ENCODE peak calls at places on chromosomes 2 and 18, in five cellular contexts. L is astrocyte, S is heart right ventricle, T is MM.1S, U is left ventricle myocardium inferior. P is an unnamed sample.

GRCh38 chr2:74915743-74916142 is 42.7 kb upstream of the POLE4 start:
- DNase-seq in S (no peak), L (peak; percentile 55), U (no peak), T (no peak), P (no peak)

GRCh38 chr2:203395858-203396257 is 67.7 kb downstream of the ABI2 start:
- DNase-seq in T (no peak), U (no peak), L (no peak), S (no peak), P (no peak)

GRCh38 chr2:129673234-129673633 is 306.2 kb upstream of the RAB6C start:
- DNase-seq in U (no peak), T (no peak), S (no peak), L (no peak), P (no peak)

GRCh38 chr2:64202206-64202864 is 58.1 kb upstream of the PELI1 start:
- DNase-seq in S (no peak), L (no peak), T (no peak), U (no peak), P (no peak)

GRCh38 chr2:222613715-222614331 is 42.1 kb downstream of the FARSB start:
- DNase-seq in S (no peak), U (no peak), T (peak; percentile 51), L (peak; percentile 33), P (peak; percentile 17)

GRCh38 chr2:43018179-43019024 is 208.0 kb downstream of the ZFP36L2 start:
- DNase-seq in L (peak; percentile 41), S (peak; percentile 66), U (peak; percentile 87), T (no peak), P (no peak)

GRCh38 chr2:97355887-97356286 is 233.8 kb downstream of the ANKRD36B start:
- DNase-seq in U (no peak), T (no peak), L (no peak), S (no peak), P (no peak)

GRCh38 chr2:19687260-19687659 is 214.5 kb downstream of the TTC32 start:
- DNase-seq in T (no peak), S (no peak), U (no peak), L (no peak), P (no peak)

GRCh38 chr2:200104015-200104414 is 148.6 kb downstream of the MAIP1 start:
- DNase-seq in S (no peak), T (no peak), U (no peak), L (peak; percentile 85), P (no peak)

GRCh38 chr2:233999182-233999581 is 51.3 kb upstream of the SPP2 start:
- DNase-seq in T (no peak), S (no peak), L (no peak), U (no peak), P (no peak)

GRCh38 chr2:61371027-61371426 is 99.9 kb downstream of the USP34 start:
- DNase-seq in L (no peak), U (no peak), S (no peak), T (no peak), P (no peak)

GRCh38 chr18:46067431-46068007 is 4.5 kb downstream of the PSTPIP2 start:
- DNase-seq in T (peak; percentile 79), L (no peak), S (no peak), U (no peak), P (no peak)

GRCh38 chr2:234863043-234863934 is 88.5 kb upstream of the SH3BP4 start:
- DNase-seq in L (peak; percentile 84), U (peak; percentile 25), T (no peak), S (peak; percentile 61), P (no peak)

GRCh38 chr2:43343573-43344304 is 117.3 kb upstream of the ZFP36L2 start:
- DNase-seq in T (no peak), S (peak; percentile 91), U (peak; percentile 71), L (peak; percentile 94), P (no peak)

GRCh38 chr2:137237055-137237454 is 471.7 kb downstream of the THSD7B start:
- DNase-seq in S (no peak), L (peak; percentile 66), T (no peak), U (no peak), P (no peak)

GRCh38 chr2:67389286-67389685 is 7.8 kb upstream of the ETAA1 start:
- DNase-seq in U (no peak), L (peak; percentile 74), T (no peak), S (no peak), P (no peak)

GRCh38 chr2:150120271-150120950 is 367.1 kb downstream of the RND3 start:
- DNase-seq in S (no peak), U (no peak), T (no peak), L (no peak), P (no peak)

GRCh38 chr2:216770050-216770449 is 74.7 kb upstream of the IGFBP5 start:
- DNase-seq in U (no peak), T (no peak), L (no peak), S (no peak), P (no peak)

GRCh38 chr2:12175323-12175722 is 428.9 kb downstream of the LPIN1 start:
- DNase-seq in S (no peak), U (no peak), L (no peak), T (no peak), P (no peak)

GRCh38 chr2:2574401-2575184 is 243.5 kb upstream of the MYT1L start:
- DNase-seq in S (no peak), L (no peak), T (no peak), U (no peak), P (no peak)

GRCh38 chr2:51511002-51511401 is 479.1 kb upstream of the NRXN1 start:
- DNase-seq in U (no peak), T (peak; percentile 97), S (no peak), L (no peak), P (no peak)

GRCh38 chr18:56358608-56359007 is 279.8 kb downstream of the TXNL1 start:
- DNase-seq in L (no peak), T (no peak), U (no peak), S (no peak), P (no peak)

GRCh38 chr2:157459486-157459885 is 15.6 kb upstream of the CYTIP start:
- DNase-seq in U (no peak), S (no peak), L (no peak), T (no peak), P (no peak)

GRCh38 chr2:112614201-112614840 is 29.9 kb downstream of the CHCHD5 start:
- DNase-seq in S (no peak), T (no peak), L (no peak), U (no peak), P (no peak)

GRCh38 chr2:85999131-85999831 is 106.4 kb downstream of the POLR1A start:
- DNase-seq in S (no peak), L (no peak), U (no peak), T (peak; percentile 88), P (peak; percentile 29)

GRCh38 chr2:188416367-188416766 is 124.7 kb downstream of the GULP1 start:
- DNase-seq in U (no peak), T (no peak), L (no peak), S (no peak), P (no peak)
- H3K27ac ChIP-seq in U (no peak overlapping the region), T (no peak overlapping the region), L (no peak overlapping the region), S (no peak overlapping the region), P (no peak overlapping the region)

DNA sequence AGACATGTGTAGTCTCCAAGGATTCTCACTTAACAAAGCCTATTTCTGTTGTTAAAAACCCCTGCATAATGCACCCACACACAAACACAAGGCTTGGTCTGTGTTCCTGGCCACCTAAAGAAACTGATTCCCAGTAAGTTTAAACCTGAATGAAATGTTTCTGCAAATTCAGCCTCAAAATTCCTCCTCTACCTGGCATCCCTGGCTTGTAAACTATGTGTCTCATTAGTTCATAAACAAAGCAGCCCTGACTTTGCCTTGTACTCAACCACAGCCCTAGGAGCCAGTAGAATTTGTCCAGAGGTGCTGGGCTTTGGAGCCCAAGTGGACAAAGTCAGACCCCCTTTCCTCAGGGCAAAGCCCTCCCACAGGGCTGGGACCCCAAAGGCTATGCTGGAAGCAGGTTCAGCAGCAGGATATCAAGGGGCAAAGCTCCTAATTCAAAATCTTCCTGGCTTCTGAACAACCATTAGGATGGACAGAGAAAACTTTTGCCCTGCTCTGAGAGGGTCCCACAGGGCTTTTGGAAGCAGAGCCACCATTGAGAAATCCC is 2.6 kb upstream of the HOXD13 start:
- DNase-seq in U (no peak), L (no peak), S (no peak), T (no peak), P (no peak)
- H3K27me3 ChIP-seq in U (peaks cover 100% of the 10 kb centered on the region), L (peaks cover 94% of the 10 kb centered on the region), S (peaks cover 98% of the 10 kb centered on the region), T (peaks cover 9% of the 10 kb centered on the region), P (peaks cover 89% of the 10 kb centered on the region)

GRCh38 chr2:144458536-144458935 is 61.4 kb downstream of the ZEB2 start:
- DNase-seq in L (no peak), S (no peak), T (no peak), U (no peak), P (no peak)
- H3K4me1 ChIP-seq in L (peaks cover 27% of the 10 kb centered on the region), S (peaks cover 100% of the 10 kb centered on the region), T (no peaks in the 10 kb centered on the region), U (peaks cover 100% of the 10 kb centered on the region), P (peaks cover 20% of the 10 kb centered on the region)

DNA sequence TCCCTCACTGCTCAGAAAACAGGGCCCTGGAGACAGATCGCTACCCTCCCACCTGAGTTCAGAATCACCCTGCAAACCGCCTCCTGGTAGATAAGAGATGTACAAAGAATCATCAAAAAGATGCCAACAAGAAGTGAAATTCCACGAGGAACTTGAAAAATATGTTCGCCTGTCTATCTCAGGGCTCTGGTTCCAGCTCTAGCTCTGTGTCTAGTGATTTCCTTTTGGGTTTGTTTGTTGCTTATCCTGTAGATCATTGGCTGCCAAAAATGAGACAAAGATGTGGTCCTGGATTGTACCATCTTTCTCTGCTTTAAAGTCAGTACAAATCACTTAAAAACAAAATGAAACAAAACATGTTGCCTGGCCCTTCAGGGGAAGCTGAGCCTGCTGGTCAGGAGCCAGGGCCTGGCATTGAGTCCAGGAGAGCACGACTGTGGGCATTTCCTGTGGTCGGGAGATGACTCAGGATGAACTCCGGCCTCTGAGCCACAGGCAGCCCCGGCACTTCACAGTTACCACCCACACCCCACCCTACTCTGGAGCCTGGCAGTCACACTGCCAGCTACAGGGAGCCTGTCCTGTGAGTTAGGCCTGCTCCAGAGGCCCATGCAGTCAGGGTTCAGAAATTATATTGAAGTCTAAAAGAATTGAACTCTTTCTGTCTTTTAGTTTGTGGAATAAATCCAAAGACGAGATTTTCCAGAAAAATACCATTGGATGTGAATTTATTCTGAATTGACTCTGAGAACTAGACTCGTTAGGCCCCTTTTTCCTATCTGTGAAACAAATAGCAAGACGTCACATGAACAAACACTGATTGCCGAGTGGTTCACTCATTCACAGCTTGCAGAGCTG is 8.0 kb upstream of the ITGB6 start:
- DNase-seq in U (peak; percentile 42), T (no peak), S (peak; percentile 41), L (peak; percentile 91), P (no peak)
- H3K27ac ChIP-seq in U (peak overlapping the region; percentile 51), T (no peak overlapping the region), S (peak overlapping the region; percentile 50), L (peak overlapping the region; percentile 90), P (no peak overlapping the region)

GRCh38 chr2:230954738-230955137 is 29.7 kb upstream of the GPR55 start:
- DNase-seq in T (no peak), L (no peak), S (no peak), U (no peak), P (no peak)
- H3K27me3 ChIP-seq in T (no peaks in the 10 kb centered on the region), L (peaks cover 4% of the 10 kb centered on the region), S (peaks cover 20% of the 10 kb centered on the region), U (peaks cover 43% of the 10 kb centered on the region), P (peaks cover 14% of the 10 kb centered on the region)